ENCODE peak calls at places on chromosomes 7 and 10, in eight cellular contexts. B is esophagus muscularis mucosa, R is tibial nerve, Z is A549, S is SK-N-SH, L is GM12878, H is suprapubic skin, A is HepG2. W is an unnamed sample.

GRCh38 chr7:157675427-157675930 is 338.7 kb downstream of the DNAJB6 start:
- DNase-seq in B (no peak), R (no peak), Z (no peak), S (no peak), L (no peak), H (peak; percentile 42), A (no peak), W (peak; percentile 6)

GRCh38 chr7:22934473-22935065 is 79.4 kb downstream of the HYCC1 start:
- DNase-seq in B (no peak), R (no peak), Z (no peak), S (no peak), L (no peak), H (no peak), A (no peak), W (no peak)

GRCh38 chr10:8034666-8035640 is 19.5 kb upstream of the GATA3 start:
- DNase-seq in B (no peak), R (no peak), Z (no peak), S (peak; percentile 61), L (no peak), H (no peak), A (no peak), W (no peak)

GRCh38 chr10:27513451-27514191 is 9.5 kb downstream of the RAB18 start:
- DNase-seq in B (no peak), R (no peak), Z (no peak), S (no peak), L (no peak), H (no peak), A (no peak), W (no peak)

GRCh38 chr10:114250716-114251115 is 11.7 kb downstream of the VWA2 start:
- DNase-seq in B (no peak), R (no peak), Z (no peak), S (no peak), L (no peak), H (peak; percentile 41), A (no peak), W (no peak)

GRCh38 chr7:126778101-126778500 is 474.6 kb downstream of the GRM8 start:
- DNase-seq in B (no peak), R (no peak), Z (no peak), S (no peak), L (no peak), H (no peak), A (no peak), W (no peak)

GRCh38 chr7:149284343-149284742 is 22.3 kb downstream of the ZNF783 start:
- DNase-seq in B (no peak), R (no peak), Z (no peak), S (no peak), L (no peak), H (no peak), A (no peak), W (no peak)

GRCh38 chr10:82814635-82815034 is 939.6 kb downstream of the NRG3 start:
- DNase-seq in B (no peak), R (no peak), Z (no peak), S (no peak), L (no peak), H (no peak), A (no peak), W (no peak)

GRCh38 chr7:26179826-26180497 is 20.6 kb downstream of the HNRNPA2B1 start:
- DNase-seq in B (no peak), R (no peak), Z (no peak), S (no peak), L (no peak), H (no peak), A (no peak), W (no peak)

GRCh38 chr10:4780782-4781181 is 45.2 kb upstream of the AKR1E2 start:
- DNase-seq in B (no peak), R (no peak), Z (no peak), S (peak; percentile 21), L (no peak), H (no peak), A (no peak), W (no peak)

GRCh38 chr10:44975487-44976331 is 2.9 kb downstream of the DEPP1 start:
- DNase-seq in B (no peak), R (peak; percentile 73), Z (peak; percentile 21), S (no peak), L (no peak), H (peak; percentile 73), A (peak; percentile 83), W (peak; percentile 54)

GRCh38 chr10:10313099-10313875 is 704.4 kb upstream of the CELF2 start:
- DNase-seq in B (no peak), R (no peak), Z (no peak), S (no peak), L (no peak), H (no peak), A (no peak), W (no peak)

GRCh38 chr10:130924138-130924819 is 387.2 kb downstream of the TCERG1L start:
- DNase-seq in B (no peak), R (no peak), Z (no peak), S (no peak), L (no peak), H (no peak), A (no peak), W (no peak)
- TF ChIP-seq EP300 in B (no peak), R (no peak), Z (no peak), S (no peak), L (no peak), H (no peak), A (no peak), W (no peak)

GRCh38 chr7:94247970-94248369 is 146.7 kb upstream of the COL1A2 start:
- DNase-seq in B (no peak), R (no peak), Z (no peak), S (no peak), L (no peak), H (no peak), A (no peak), W (no peak)

GRCh38 chr7:94245500-94245899 is 149.2 kb upstream of the COL1A2 start:
- DNase-seq in B (no peak), R (no peak), Z (no peak), S (no peak), L (no peak), H (no peak), A (no peak), W (no peak)

GRCh38 chr7:94243312-94243711 is 151.4 kb upstream of the COL1A2 start:
- DNase-seq in B (no peak), R (no peak), Z (no peak), S (no peak), L (no peak), H (no peak), A (no peak), W (no peak)

GRCh38 chr7:94241402-94241925 is 153.2 kb upstream of the COL1A2 start:
- DNase-seq in B (no peak), R (no peak), Z (no peak), S (peak; percentile 20), L (no peak), H (no peak), A (no peak), W (no peak)

GRCh38 chr7:94244760-94245159 is 149.9 kb upstream of the COL1A2 start:
- DNase-seq in B (no peak), R (no peak), Z (no peak), S (no peak), L (no peak), H (no peak), A (no peak), W (no peak)
- TF ChIP-seq EP300 in B (no peak), R (no peak), Z (no peak), S (no peak), L (no peak), H (no peak), A (no peak), W (no peak)

DNA sequence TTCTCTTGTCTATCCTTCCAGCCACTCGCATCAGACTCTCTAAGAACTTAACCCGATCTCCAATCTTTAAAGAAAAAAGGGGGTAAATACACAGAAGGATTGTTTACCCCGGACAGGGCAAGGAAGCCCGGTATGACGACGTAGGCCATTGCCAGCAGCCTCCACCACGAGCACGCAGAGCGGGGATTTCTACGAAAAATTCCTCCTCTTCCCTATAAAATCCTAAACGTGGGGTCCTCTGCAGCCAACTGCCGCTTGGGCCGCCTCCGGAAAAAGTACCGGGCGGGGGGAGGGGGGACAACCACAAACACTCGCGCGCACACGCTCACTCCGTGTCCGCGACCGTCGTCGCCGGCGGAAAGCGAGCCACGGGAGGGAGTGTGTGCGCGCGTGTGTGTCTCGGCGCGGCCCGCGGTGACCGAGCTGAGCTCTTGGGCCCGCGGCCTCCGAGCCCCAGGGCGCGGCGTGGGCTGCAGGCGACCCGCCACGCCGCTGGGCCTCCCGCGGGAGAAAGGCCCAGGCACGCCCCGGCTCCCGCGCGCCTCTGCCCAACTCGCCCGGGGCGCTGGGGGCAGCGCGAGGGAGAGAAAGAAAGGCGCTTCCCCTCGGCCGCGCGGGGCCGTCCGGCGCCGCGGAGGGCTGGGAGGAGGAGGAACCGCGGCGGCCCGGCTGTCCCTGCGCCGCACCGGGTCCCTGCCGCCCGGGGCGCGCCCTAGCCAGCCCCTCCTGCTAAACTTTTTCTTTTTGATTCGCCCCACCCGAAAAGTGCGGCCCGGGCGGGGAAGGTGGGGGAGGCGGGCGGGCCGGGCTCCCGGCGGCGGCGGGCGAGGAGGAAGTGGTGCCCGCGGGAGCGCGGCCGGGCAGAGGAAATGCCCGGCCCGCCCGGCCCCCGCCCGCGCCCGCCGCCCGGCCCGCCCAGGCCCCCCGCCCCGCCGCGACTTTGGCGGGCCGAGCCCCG is 1.6 kb downstream of the CTBP2 start:
- DNase-seq in B (no peak), R (no peak), Z (peak; percentile 42), S (peak; percentile 81), L (no peak), H (no peak), A (no peak), W (peak; percentile 52)
- TF ChIP-seq EP300 in B (no peak), R (no peak), Z (no peak), S (no peak), L (no peak), H (no peak), A (no peak), W (no peak)

DNA sequence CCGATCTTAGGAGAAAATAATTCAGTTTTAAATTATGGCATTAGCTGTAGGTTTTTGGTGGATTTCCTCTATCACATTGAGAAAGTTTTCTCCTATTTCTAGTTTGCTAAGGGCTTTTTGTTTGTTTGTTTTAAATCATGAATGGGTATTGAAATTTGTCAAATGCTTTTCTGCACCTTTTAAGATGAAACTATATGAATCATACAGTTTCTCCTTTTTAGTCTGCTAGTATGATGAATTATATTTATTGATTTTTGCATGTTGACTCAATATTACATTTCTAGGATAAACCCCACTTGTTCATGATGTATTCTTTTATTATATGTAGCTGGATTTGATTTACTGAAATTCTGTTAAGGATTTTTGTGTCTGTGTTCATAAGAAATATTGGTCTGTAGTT is 70.3 kb upstream of the PIP4K2A start:
- DNase-seq in B (no peak), R (no peak), Z (no peak), S (no peak), L (no peak), H (no peak), A (no peak), W (no peak)
- TF ChIP-seq EP300 in B (no peak), R (no peak), Z (no peak), S (no peak), L (no peak), H (no peak), A (no peak), W (no peak)

DNA sequence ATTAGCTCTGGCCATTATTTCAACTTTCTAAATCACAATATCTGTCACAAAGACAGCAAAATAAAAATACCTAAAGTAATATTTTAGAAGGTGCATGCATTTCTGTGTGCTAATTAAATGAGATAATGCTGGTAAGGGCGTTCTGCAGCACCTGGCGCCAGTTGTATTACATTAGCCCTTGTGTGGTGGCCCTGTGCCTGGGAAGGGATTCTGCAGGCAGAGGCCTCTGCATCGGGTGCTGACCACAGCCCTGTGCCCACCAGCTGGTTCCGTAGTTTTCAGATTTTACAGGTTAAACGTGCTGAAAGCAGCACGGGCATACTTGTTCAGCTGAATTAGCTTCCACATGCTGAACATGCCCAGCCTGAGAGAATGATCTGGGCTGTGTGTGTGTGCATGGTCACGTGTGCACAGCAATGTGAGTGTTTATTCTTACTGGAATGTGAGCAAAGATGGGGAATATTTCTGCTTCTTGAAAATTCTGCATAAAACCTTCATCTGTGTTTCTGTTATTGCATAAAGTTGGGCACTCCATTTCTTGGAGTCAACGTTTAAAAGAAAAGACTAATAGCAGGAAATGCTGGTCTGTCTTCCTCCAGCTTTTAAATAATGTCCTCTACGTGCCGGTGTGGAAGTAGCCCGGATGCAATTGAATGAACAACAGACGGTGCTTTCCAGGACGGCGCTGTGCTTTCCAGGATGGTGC is 157.8 kb upstream of the PRKCQ start:
- DNase-seq in B (no peak), R (no peak), Z (peak; percentile 60), S (no peak), L (no peak), H (no peak), A (no peak), W (no peak)
- TF ChIP-seq EP300 in B (no peak), R (no peak), Z (no peak), S (no peak), L (no peak), H (no peak), A (no peak), W (no peak)